ENCODE peak calls at places on chromosomes 7 and 10, in six cellular contexts. H is heart right ventricle; D is effector memory CD8-positive, alpha-beta T cell; C is activated T-cell treated with anti-CD3 and anti-CD28 coated beads for 4 hours; G is cerebellar cortex; X is GM13976. W is an unnamed sample.
A peak's percentile ranks its signal among the peaks of the same experiment; 100 is the strongest.

GRCh38 chr10:76303682-76304316 is 872.4 kb downstream of the LRMDA start:
- DNase-seq in H (peak; percentile 78), D (no peak), C (no peak), G (peak; percentile 76), X (no peak), W (peak; percentile 31)

GRCh38 chr10:96470108-96470743 is 43.5 kb downstream of the TLL2 start:
- DNase-seq in H (peak; percentile 33), D (no peak), C (no peak), G (peak; percentile 37), X (peak; percentile 77), W (peak; percentile 69)

GRCh38 chr7:98745722-98746318 is 124.0 kb downstream of the TMEM130 start:
- DNase-seq in H (peak; percentile 49), D (peak; percentile 58), C (peak; percentile 72), G (peak; percentile 48), X (peak; percentile 80), W (peak; percentile 77)

GRCh38 chr7:136845899-136846465 is 22.5 kb upstream of the CHRM2 start:
- DNase-seq in H (no peak), D (no peak), C (no peak), G (no peak), X (no peak), W (no peak)

GRCh38 chr7:55026867-55027490 is 8.2 kb downstream of the EGFR start:
- DNase-seq in H (no peak), D (no peak), C (no peak), G (no peak), X (no peak), W (no peak)

GRCh38 chr7:92810242-92810611 is 26.1 kb downstream of the CDK6 start:
- DNase-seq in H (no peak), D (no peak), C (no peak), G (no peak), X (no peak), W (peak; percentile 13)

GRCh38 chr10:113915540-113915939 is 61.1 kb downstream of the NHLRC2 start:
- DNase-seq in H (no peak), D (no peak), C (no peak), G (no peak), X (no peak), W (no peak)

GRCh38 chr7:134941185-134941900 is 45.0 kb upstream of the AGBL3 start:
- DNase-seq in H (peak; percentile 22), D (no peak), C (no peak), G (no peak), X (no peak), W (no peak)

GRCh38 chr10:79346388-79347225 is 662 bp upstream of the PPIF start:
- DNase-seq in H (no peak), D (no peak), C (no peak), G (no peak), X (peak; percentile 31), W (peak; percentile 22)

W was measured in GM10248.